ENCODE peak calls at places on chromosome 12, in five cellular contexts. E is right lobe of liver; A is left lung; N is thyroid gland; D is CD8-positive, alpha-beta memory T cell. T is an unnamed sample. For H3K4me1, the result is how much of the 10 kb centered on the place peaks cover.

GRCh38 chr12:26798013-26798412 is 35.0 kb downstream of the ITPR2 start:
- DNase-seq in N (peak), A (no peak), E (no peak), D (no peak), T (no peak)

GRCh38 chr12:53677612-53678133 is 1.8 kb upstream of the ATP5MC2 start:
- DNase-seq in E (no peak), N (no peak), D (no peak), A (no peak), T (no peak)

GRCh38 chr12:14207946-14208612 is 157.4 kb upstream of the ATF7IP start:
- DNase-seq in N (peak), E (no peak), A (no peak), D (no peak), T (no peak)

GRCh38 chr12:58206876-58207275 is 265.5 kb downstream of the ATP23 start:
- DNase-seq in E (no peak), N (no peak), A (no peak), D (no peak), T (no peak)

GRCh38 chr12:32789446-32789845 is 33.7 kb upstream of the YARS2 start:
- DNase-seq in E (no peak), N (no peak), D (no peak), A (no peak), T (no peak)

GRCh38 chr12:113222730-113223531 is 1.7 kb downstream of the TPCN1 start:
- DNase-seq in E (peak), A (no peak), D (no peak), N (peak), T (no peak)

GRCh38 chr12:14264777-14265176 is 100.7 kb upstream of the ATF7IP start:
- DNase-seq in N (no peak), E (no peak), D (no peak), A (no peak), T (no peak)

GRCh38 chr12:18689781-18690180 is 48.0 kb downstream of the PLCZ1 start:
- DNase-seq in D (no peak), N (no peak), E (no peak), A (no peak), T (no peak)

GRCh38 chr12:50620050-50620974 is 115.5 kb downstream of the DIP2B start:
- DNase-seq in A (no peak), N (peak), E (no peak), D (no peak), T (no peak)

GRCh38 chr12:123126294-123127144 is 24.4 kb downstream of the PITPNM2 start:
- DNase-seq in E (no peak), D (no peak), N (no peak), A (no peak), T (no peak)

GRCh38 chr12:76685246-76685678 is 78.7 kb upstream of the ZDHHC17 start:
- DNase-seq in A (no peak), N (peak), D (no peak), E (no peak), T (no peak)

GRCh38 chr12:70692681-70693288 is 55.6 kb upstream of the PTPRB start:
- DNase-seq in D (no peak), N (no peak), E (no peak), A (no peak), T (no peak)

GRCh38 chr12:2250797-2251196 is 198.0 kb downstream of the CACNA1C start:
- DNase-seq in A (no peak), E (no peak), D (no peak), N (no peak), T (no peak)

GRCh38 chr12:26246483-26247164 is 51.3 kb downstream of the SSPN start:
- DNase-seq in A (no peak), D (no peak), N (peak), E (no peak), T (no peak)

GRCh38 chr12:48680861-48681260 is 1.2 kb downstream of the KANSL2 start:
- DNase-seq in E (no peak), A (no peak), D (no peak), N (no peak), T (no peak)

GRCh38 chr12:47021298-47021697 is 58.1 kb upstream of the PCED1B start:
- DNase-seq in E (no peak), D (no peak), A (no peak), N (no peak), T (no peak)

GRCh38 chr12:25352078-25352918 is 101.6 kb upstream of the KRAS start:
- DNase-seq in A (no peak), N (no peak), D (no peak), E (no peak), T (no peak)

GRCh38 chr12:30519535-30519934 is 176.1 kb downstream of the IPO8 start:
- DNase-seq in N (no peak), E (no peak), A (no peak), D (no peak), T (no peak)

GRCh38 chr12:51055060-51055459 is 6.9 kb downstream of the LETMD1 start:
- DNase-seq in A (no peak), N (no peak), D (no peak), E (no peak), T (no peak)

GRCh38 chr12:21891763-21892217 is 49.4 kb downstream of the ABCC9 start:
- DNase-seq in D (no peak), E (peak), A (no peak), N (peak), T (no peak)

GRCh38 chr12:96343347-96343954 is 56.8 kb downstream of the CDK17 start:
- DNase-seq in A (peak), D (no peak), E (no peak), N (no peak), T (no peak)

GRCh38 chr12:105469701-105470100 is 139.2 kb downstream of the C12orf75 start:
- DNase-seq in A (no peak), D (no peak), N (no peak), E (no peak), T (no peak)

GRCh38 chr12:49974231-49974675 is 1.5 kb downstream of the AQP6 start:
- DNase-seq in D (no peak), A (no peak), E (peak), N (peak), T (no peak)

GRCh38 chr12:53467880-53468279 is 16.0 kb downstream of the PCBP2 start:
- DNase-seq in A (no peak), N (no peak), E (no peak), D (no peak), T (no peak)

GRCh38 chr12:88325076-88325827 is 183.1 kb downstream of the TMTC3 start:
- DNase-seq in N (no peak), D (no peak), E (no peak), A (no peak), T (no peak)

GRCh38 chr12:79531547-79531946 is 159.2 kb downstream of the PAWR start:
- DNase-seq in E (no peak), N (no peak), A (no peak), D (no peak), T (no peak)

GRCh38 chr12:60194682-60195081 is 598.9 kb downstream of the SLC16A7 start:
- DNase-seq in E (no peak), N (no peak), A (no peak), D (no peak), T (no peak)

GRCh38 chr12:57765003-57765697 is 1.7 kb downstream of the CYP27B1 start:
- DNase-seq in E (no peak), N (peak), D (peak), A (peak), T (no peak)

GRCh38 chr12:64781374-64782029 is 22.3 kb upstream of the GNS start:
- DNase-seq in A (no peak), D (no peak), N (peak), E (no peak), T (no peak)

GRCh38 chr12:65895759-65896656 is 71.7 kb downstream of the HMGA2 start:
- DNase-seq in A (no peak), D (no peak), E (no peak), N (no peak), T (no peak)

GRCh38 chr12:45730842-45731336 is 1.4 kb downstream of the ARID2 start:
- DNase-seq in A (no peak), E (no peak), N (peak), D (peak), T (no peak)

GRCh38 chr12:130609966-130610365 is 106.1 kb downstream of the RIMBP2 start:
- DNase-seq in A (no peak), D (no peak), N (no peak), E (no peak), T (no peak)

GRCh38 chr12:105504286-105504685 is 173.8 kb downstream of the C12orf75 start:
- DNase-seq in D (no peak), E (no peak), N (no peak), A (no peak), T (no peak)

GRCh38 chr12:12817611-12818010 is 4.5 kb downstream of the DDX47 start:
- DNase-seq in A (no peak), N (no peak), E (no peak), D (no peak), T (no peak)

GRCh38 chr12:121689430-121689829 is 20.0 kb upstream of the MORN3 start:
- DNase-seq in E (no peak), A (no peak), N (no peak), D (no peak), T (no peak)

GRCh38 chr12:15690320-15690719 is 98.9 kb downstream of the EPS8 start:
- DNase-seq in E (no peak), D (no peak), N (no peak), A (no peak), T (no peak)

GRCh38 chr12:15688838-15689237 is 100.3 kb downstream of the EPS8 start:
- DNase-seq in D (no peak), A (no peak), N (no peak), E (no peak), T (no peak)

GRCh38 chr12:15691372-15691771 is 97.8 kb downstream of the EPS8 start:
- DNase-seq in N (no peak), E (no peak), A (no peak), D (no peak), T (no peak)

GRCh38 chr12:15689751-15690191 is 99.4 kb downstream of the EPS8 start:
- DNase-seq in D (no peak), A (no peak), E (no peak), N (no peak), T (no peak)

DNA sequence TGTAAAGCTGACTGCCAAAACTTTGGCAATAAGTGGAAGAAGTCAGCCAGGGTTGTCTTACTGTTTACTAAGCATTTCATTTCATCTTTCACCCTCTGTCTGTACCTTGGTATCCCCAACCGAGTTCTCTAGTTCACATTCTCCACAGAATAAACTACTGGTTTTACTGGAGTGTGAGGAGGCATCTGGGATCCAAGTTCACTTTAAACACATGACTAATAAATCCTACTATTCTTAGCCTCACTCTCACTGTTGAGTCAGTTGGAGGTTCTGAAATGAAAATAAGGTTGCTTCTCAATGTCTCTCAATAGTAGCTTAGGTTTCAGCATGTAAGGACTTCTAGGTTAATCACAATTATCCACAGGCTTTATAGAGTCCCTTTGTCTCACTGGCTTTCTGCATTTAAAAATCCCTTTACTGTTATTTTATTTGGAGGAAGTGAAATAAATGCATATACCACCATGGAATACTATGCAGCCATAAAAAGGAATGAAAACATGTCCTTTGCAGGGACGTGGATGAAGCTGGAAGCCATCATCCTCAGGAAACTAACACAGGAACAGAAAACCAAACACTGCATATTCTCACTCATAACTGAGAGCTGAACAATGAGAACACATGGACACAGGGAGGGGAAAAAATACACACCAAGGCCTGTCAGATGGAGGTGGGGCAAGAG is 95.8 kb downstream of the EPS8 start:
- DNase-seq in N (no peak), A (no peak), D (no peak), E (no peak), T (no peak)
- H3K4me1 ChIP-seq in N (under half), A (half or more), D (under half), E (under half), T (under half)

DNA sequence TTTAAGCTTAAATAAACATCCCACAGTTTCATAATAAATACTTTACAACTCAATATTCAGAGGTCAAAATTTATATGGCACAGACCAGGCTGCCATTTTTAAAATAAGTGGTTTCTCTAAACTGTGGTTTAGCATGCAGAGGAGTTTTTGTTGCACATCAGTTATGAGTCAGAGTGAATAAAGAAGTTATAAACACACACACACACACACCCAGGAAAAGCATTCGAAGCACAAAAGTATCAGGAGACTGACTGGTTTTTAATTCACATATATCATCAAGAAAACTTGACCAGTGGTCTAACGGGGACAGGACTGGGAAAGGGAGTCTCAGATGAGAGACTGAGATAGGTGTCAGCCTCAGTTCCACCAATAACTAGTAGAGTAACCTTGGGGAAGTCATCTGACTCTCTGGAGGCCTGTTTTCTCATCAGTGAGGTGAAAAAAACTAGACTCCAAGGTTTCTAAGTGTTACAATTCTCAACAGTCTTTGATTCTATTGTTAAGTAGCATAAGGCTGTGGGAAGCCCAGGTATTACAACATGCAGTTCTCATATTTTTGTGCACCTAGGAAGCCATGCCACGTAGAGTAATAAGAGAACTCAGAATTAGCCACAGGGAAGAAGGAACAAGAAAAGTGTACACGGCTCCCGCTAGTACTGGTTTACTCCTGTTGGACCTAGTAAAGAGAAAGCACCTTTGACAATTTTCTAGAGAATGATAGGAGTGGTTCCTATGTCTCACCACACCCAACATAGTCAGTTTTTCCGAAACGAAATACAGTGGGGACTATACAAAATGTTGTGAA is 5.2 kb downstream of the PPTC7 start:
- DNase-seq in E (no peak), D (peak), A (no peak), N (no peak), T (no peak)
- H3K4me3 ChIP-seq in E (no peak), D (peak), A (no peak), N (no peak), T (no peak)

DNA sequence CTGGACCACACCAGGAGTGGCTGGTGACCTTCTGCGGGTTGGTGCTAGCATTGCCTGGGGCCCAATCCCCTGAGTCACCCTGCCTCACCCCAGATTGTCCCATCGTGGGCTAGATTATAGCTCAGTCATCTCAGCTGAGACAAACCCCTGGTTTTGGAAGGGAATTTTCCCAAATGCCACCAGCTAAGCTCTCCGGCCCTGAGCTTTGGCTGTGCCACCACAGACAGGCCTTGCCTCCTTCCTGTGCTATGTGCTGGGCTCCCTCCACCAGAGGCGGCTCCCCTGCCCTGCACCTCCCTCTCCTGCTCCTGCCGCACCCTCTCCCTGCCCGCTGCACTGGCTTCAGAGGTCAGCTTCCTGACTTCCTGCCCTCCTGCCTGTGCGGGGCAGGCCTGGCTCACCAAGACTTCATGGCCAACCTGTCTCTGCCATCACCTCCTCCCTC is 196.3 kb downstream of the TSPAN9 start:
- DNase-seq in E (no peak), N (no peak), D (no peak), A (no peak), T (no peak)
- H3K4me1 ChIP-seq in E (under half), N (under half), D (under half), A (under half), T (under half)

GRCh38 chr12:6772331-6772695 is at the start of gene LAG3:
- DNase-seq in D (peak), E (no peak), A (no peak), N (no peak), T (no peak)
- H3K4me3 ChIP-seq in D (peak), E (no peak), A (no peak), N (no peak), T (peak)

GRCh38 chr12:114269153-114269552 is 136.8 kb downstream of the TBX5 start:
- DNase-seq in D (no peak), E (no peak), A (no peak), N (no peak), T (no peak)

GRCh38 chr12:114275937-114276785 is 129.8 kb downstream of the TBX5 start:
- DNase-seq in E (no peak), A (no peak), D (no peak), N (no peak), T (no peak)

GRCh38 chr12:114274131-114274530 is 131.8 kb downstream of the TBX5 start:
- DNase-seq in E (no peak), D (no peak), A (no peak), N (no peak), T (no peak)

GRCh38 chr12:114272071-114272470 is 133.9 kb downstream of the TBX5 start:
- DNase-seq in N (no peak), A (no peak), E (no peak), D (no peak), T (no peak)
- H3K4me1 ChIP-seq in N (under half), A (under half), E (under half), D (under half), T (under half)

GRCh38 chr12:7061596-7061995 is 1.1 kb downstream of the C1S start:
- DNase-seq in N (no peak), A (no peak), D (no peak), E (peak), T (no peak)
- H3K4me3 ChIP-seq in N (no peak), A (peak), D (no peak), E (peak), T (peak)

GRCh38 chr12:52186135-52186840 is 5.5 kb downstream of the KRT80 start:
- DNase-seq in D (no peak), N (no peak), A (no peak), E (no peak), T (no peak)
- H3K4me1 ChIP-seq in D (under half), N (under half), A (half or more), E (under half), T (under half)

DNA sequence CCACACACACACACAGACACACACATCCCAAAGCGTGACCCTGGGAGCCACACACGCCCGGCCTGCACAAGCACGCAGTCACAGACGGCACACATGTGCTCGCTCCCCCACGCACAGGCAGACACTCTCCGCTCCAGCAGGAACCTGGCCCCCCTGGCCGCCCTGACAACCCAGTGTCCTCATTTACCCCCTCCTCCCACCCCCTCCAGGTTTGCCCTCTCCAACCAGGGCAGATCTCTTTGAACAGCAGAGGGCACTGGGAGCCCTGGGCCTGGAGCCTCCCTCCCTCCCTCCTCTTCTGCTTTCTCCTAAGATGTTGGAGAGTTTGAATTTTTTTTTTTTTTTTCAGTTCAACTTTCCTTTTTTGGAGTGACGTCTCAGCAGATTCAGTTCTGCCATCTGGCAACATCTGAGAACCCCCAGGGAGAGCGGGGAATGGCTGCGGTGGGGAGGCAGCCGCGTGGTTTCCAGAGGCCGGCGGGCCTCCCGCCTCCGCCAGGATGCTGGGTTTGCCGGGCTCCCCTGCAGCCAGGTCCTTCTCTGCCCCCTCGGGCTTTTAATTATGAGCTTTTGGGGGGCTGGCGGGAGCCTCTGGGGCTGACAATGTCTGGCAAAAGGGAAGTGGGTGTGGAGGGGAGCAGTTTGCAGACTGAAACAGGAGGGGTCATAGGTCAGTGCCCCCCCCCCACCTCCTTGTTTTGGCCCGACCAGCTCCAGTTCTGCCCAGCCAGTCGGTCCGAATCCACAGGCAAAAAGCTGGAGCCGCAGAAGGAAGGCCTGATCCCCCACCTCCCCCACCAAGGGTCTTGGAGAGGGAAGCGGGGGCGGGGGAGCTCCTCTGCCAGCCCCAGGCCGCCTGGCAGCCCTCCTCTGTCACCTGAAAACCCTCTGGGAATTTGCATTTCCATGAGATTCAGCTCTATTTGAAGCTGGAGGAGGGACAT is 1.3 kb upstream of the NCOR2 start:
- DNase-seq in N (peak), E (peak), D (no peak), A (peak), T (no peak)
- H3K4me3 ChIP-seq in N (no peak), E (no peak), D (no peak), A (no peak), T (peak)

T was measured in thoracic aorta.